ENCODE peak calls at places on chromosome 1, in four cellular contexts. J is Calu3, O is cardiac muscle cell, T is coronary artery. M is an unnamed sample.

GRCh38 chr1:172658871-172659453 is at the start of gene FASLG:
- DNase-seq in O (no peak), T (no peak), J (no peak), M (no peak)

GRCh38 chr1:21289700-21290545 is at the start of gene ECE1:
- DNase-seq in J (peak; percentile 50), O (peak; percentile 60), T (peak; percentile 82), M (no peak)

GRCh38 chr1:230868736-230869385 is 540 bp upstream of the C1orf198 start:
- DNase-seq in O (peak; percentile 84), J (peak; percentile 78), T (no peak), M (peak; percentile 88)

GRCh38 chr1:54404939-54405880 is 984 bp downstream of the SSBP3 start:
- DNase-seq in J (peak; percentile 41), T (no peak), O (peak; percentile 44), M (no peak)

GRCh38 chr1:223341111-223341510 is 22.9 kb downstream of the SUSD4 start:
- DNase-seq in T (no peak), O (peak; percentile 82), J (no peak), M (no peak)

GRCh38 chr1:111513410-111514020 is 10.1 kb upstream of the ADORA3 start:
- DNase-seq in J (no peak), T (no peak), O (no peak), M (no peak)

GRCh38 chr1:39672551-39672947 is 642 bp upstream of the NT5C1A start:
- DNase-seq in J (no peak), O (peak; percentile 26), T (no peak), M (no peak)

GRCh38 chr1:74773540-74773939 is 40.6 kb downstream of the TYW3 start:
- DNase-seq in J (no peak), O (no peak), T (no peak), M (no peak)

GRCh38 chr1:65344171-65344570 is 34.8 kb downstream of the DNAJC6 start:
- DNase-seq in T (no peak), O (no peak), J (no peak), M (no peak)

DNA sequence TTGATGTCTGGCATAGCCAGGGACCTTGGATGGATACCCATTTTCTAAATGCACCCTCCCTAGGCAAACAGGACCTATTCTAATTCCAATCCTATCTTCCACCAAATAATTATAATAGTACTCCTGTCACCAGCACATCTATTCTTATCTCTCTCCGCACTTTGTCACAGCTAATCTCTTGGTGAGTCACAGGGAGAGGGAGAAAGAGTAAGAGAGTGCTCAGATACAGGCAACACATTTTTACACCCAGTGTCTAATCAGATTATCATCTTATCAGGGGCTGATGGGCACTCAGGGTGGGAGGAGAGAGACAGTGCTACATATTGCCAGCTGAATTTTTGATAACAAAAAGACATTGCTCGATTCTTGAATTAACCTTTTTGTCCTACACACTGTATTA is 275.0 kb upstream of the BEND5 start:
- DNase-seq in J (no peak), O (no peak), T (no peak), M (no peak)
- TF ChIP-seq CTCF in J (no peak), O (no peak), T (no peak), M (no peak)

DNA sequence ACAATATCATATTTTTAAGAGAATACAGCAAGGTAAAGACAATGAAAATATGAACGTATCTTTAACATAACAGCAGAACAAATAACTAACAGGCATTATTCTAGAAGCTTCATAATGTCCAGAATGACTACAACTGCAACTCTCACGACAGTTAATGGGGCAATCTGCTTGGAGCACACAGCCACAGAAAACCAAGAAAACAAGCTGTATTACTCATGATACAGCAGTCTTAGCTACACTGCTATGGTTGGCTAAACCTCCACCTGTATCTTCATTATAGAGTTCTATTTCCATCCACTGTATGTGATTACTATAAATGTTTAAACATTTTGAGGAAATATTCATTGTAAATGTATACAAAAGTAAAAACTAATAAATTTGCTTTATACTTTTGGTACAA is 139.9 kb downstream of the DPYD start:
- DNase-seq in O (no peak), J (no peak), T (no peak), M (no peak)
- TF ChIP-seq CTCF in O (no peak), J (no peak), T (no peak), M (no peak)

GRCh38 chr1:30318413-30318812 is 405.0 kb downstream of the MATN1 start:
- DNase-seq in T (no peak), O (no peak), J (no peak), M (peak; percentile 63)
- TF ChIP-seq CTCF in T (no peak), O (no peak), J (no peak), M (no peak)

GRCh38 chr1:180243517-180244221 is 13.6 kb downstream of the LHX4 start:
- DNase-seq in J (no peak), T (no peak), O (no peak), M (no peak)
- TF ChIP-seq CTCF in J (no peak), T (no peak), O (no peak), M (no peak)

GRCh38 chr1:8374812-8375211 is 56.9 kb downstream of the SLC45A1 start:
- DNase-seq in O (no peak), T (peak; percentile 72), J (peak; percentile 38), M (no peak)
- TF ChIP-seq CTCF in O (peak; percentile 52), T (no peak), J (peak; percentile 20), M (peak; percentile 47)

GRCh38 chr1:45658171-45658570 is 28.2 kb downstream of the GPBP1L1 start:
- DNase-seq in T (no peak), O (no peak), J (no peak), M (no peak)
- TF ChIP-seq CTCF in T (no peak), O (no peak), J (no peak), M (no peak)

GRCh38 chr1:209354111-209354839 is 229.2 kb upstream of the CAMK1G start:
- DNase-seq in J (peak; percentile 82), O (peak; percentile 95), T (no peak), M (no peak)
- TF ChIP-seq CTCF in J (peak; percentile 84), O (peak; percentile 96), T (no peak), M (peak; percentile 88)

M was measured in osteocyte.